ENCODE peak calls at places on chromosomes 16 and 17, in six cellular contexts. I is ascending aorta; X is activated CD8-positive, alpha-beta memory T cell treated with anti-CD3 and anti-CD28 coated beads for 24 hours; D is OCI-LY7; C is renal cortical epithelial cell; M is neural crest cell. S is an unnamed sample.
A peak's percentile ranks its signal among the peaks of the same experiment; 100 is the strongest.

GRCh38 chr17:56978441-56979090 is 635 bp downstream of the SCPEP1 start:
- DNase-seq in M (no peak), C (no peak), D (peak; percentile 48), X (no peak), I (no peak), S (no peak)

GRCh38 chr17:26818736-26819135 is 475.2 kb upstream of the WSB1 start:
- DNase-seq in C (peak; percentile 33), D (no peak), X (no peak), I (no peak), M (no peak), S (no peak)

GRCh38 chr17:49722066-49722465 is 14.3 kb upstream of the SLC35B1 start:
- DNase-seq in M (no peak), I (no peak), X (no peak), D (no peak), C (no peak), S (no peak)

GRCh38 chr16:78665373-78665772 is 565.9 kb downstream of the WWOX start:
- DNase-seq in X (no peak), M (no peak), D (no peak), I (no peak), C (no peak), S (no peak)

GRCh38 chr16:85428899-85429775 is 184.0 kb upstream of the GSE1 start:
- DNase-seq in M (no peak), C (no peak), D (no peak), I (no peak), X (peak; percentile 41), S (no peak)

GRCh38 chr17:42653179-42654124 is 5.6 kb upstream of the TUBG2 start:
- DNase-seq in I (peak; percentile 78), C (no peak), X (no peak), D (no peak), M (no peak), S (no peak)

GRCh38 chr17:68777243-68777855 is 176.2 kb upstream of the FAM20A start:
- DNase-seq in M (peak; percentile 72), I (peak; percentile 79), C (peak; percentile 59), X (no peak), D (peak; percentile 71), S (peak; percentile 39)

GRCh38 chr17:42922335-42922734 is 21.7 kb downstream of the G6PC1 start:
- DNase-seq in I (no peak), X (no peak), C (no peak), M (no peak), D (no peak), S (no peak)

GRCh38 chr17:63530557-63531021 is 7.4 kb downstream of the KCNH6 start:
- DNase-seq in C (no peak), M (no peak), X (no peak), I (no peak), D (no peak), S (no peak)

GRCh38 chr17:64036198-64036922 is 15.9 kb upstream of the ICAM2 start:
- DNase-seq in C (no peak), X (peak; percentile 19), D (no peak), I (peak; percentile 59), M (no peak), S (no peak)

GRCh38 chr17:75535119-75535537 is 9.6 kb downstream of the LLGL2 start:
- DNase-seq in X (peak; percentile 83), C (no peak), M (no peak), I (no peak), D (peak; percentile 48), S (no peak)

GRCh38 chr16:1870365-1871082 is 1.4 kb downstream of the MEIOB start:
- DNase-seq in D (no peak), I (no peak), C (peak; percentile 93), X (no peak), M (no peak), S (no peak)

GRCh38 chr17:68697850-68698313 is 96.7 kb upstream of the FAM20A start:
- DNase-seq in I (no peak), X (no peak), M (no peak), D (no peak), C (peak; percentile 23), S (no peak)

GRCh38 chr16:86631441-86631840 is 53.1 kb downstream of the FOXL1 start:
- DNase-seq in M (no peak), I (no peak), C (no peak), D (no peak), X (no peak), S (no peak)

GRCh38 chr16:88533381-88533831 is 36.8 kb upstream of the ZC3H18 start:
- DNase-seq in I (no peak), M (no peak), C (no peak), X (no peak), D (no peak), S (no peak)

GRCh38 chr16:71585318-71585703 is 8.4 kb upstream of the TAT start:
- DNase-seq in I (no peak), C (no peak), X (no peak), D (no peak), M (no peak), S (no peak)

GRCh38 chr16:3092501-3092991 is 6.5 kb downstream of the ZSCAN10 start:
- DNase-seq in M (no peak), D (no peak), C (no peak), X (no peak), I (no peak), S (no peak)

GRCh38 chr16:85662036-85662812 is 26.5 kb downstream of the GINS2 start:
- DNase-seq in M (peak; percentile 68), I (no peak), D (no peak), X (no peak), C (no peak), S (no peak)

GRCh38 chr17:73547790-73548189 is 96.5 kb downstream of the SDK2 start:
- DNase-seq in X (no peak), D (no peak), C (no peak), I (no peak), M (no peak), S (no peak)

GRCh38 chr16:85460252-85460982 is 152.7 kb upstream of the GSE1 start:
- DNase-seq in D (no peak), C (no peak), I (no peak), X (no peak), M (no peak), S (no peak)

GRCh38 chr16:87178977-87179376 is 138.2 kb downstream of the C16orf95 start:
- DNase-seq in I (peak; percentile 81), D (no peak), C (peak; percentile 21), M (no peak), X (no peak), S (no peak)

GRCh38 chr17:77266891-77267341 is 126.1 kb downstream of the SEC14L1 start:
- DNase-seq in C (no peak), D (peak; percentile 58), X (no peak), M (no peak), I (no peak), S (no peak)

GRCh38 chr17:40556884-40557414 is 8.3 kb downstream of the CCR7 start:
- DNase-seq in D (no peak), M (no peak), X (peak; percentile 63), C (no peak), I (peak; percentile 53), S (peak; percentile 57)

GRCh38 chr17:73131993-73132595 is 32.7 kb upstream of the SSTR2 start:
- DNase-seq in M (no peak), D (peak; percentile 74), X (no peak), C (no peak), I (no peak), S (no peak)

GRCh38 chr16:80623376-80623775 is 82.6 kb downstream of the DYNLRB2 start:
- DNase-seq in C (no peak), M (no peak), I (no peak), D (no peak), X (no peak), S (no peak)

GRCh38 chr17:19305761-19306159 is 56.8 kb downstream of the B9D1 start:
- DNase-seq in D (peak; percentile 24), M (no peak), I (no peak), C (no peak), X (no peak), S (no peak)

GRCh38 chr17:81045590-81046095 is 10.7 kb downstream of the BAIAP2 start:
- DNase-seq in D (no peak), X (no peak), I (no peak), M (no peak), C (no peak), S (no peak)

GRCh38 chr17:79316805-79317204 is 242.2 kb downstream of the ENGASE start:
- DNase-seq in M (no peak), C (no peak), D (no peak), I (no peak), X (no peak), S (no peak)

GRCh38 chr17:70137451-70138230 is 31.7 kb upstream of the KCNJ2 start:
- DNase-seq in D (peak; percentile 5), X (no peak), I (peak; percentile 72), M (no peak), C (peak; percentile 97), S (no peak)

GRCh38 chr16:6884002-6884401 is 448.6 kb upstream of the RBFOX1 start:
- DNase-seq in C (peak; percentile 75), D (peak; percentile 4), X (no peak), M (no peak), I (no peak), S (no peak)

GRCh38 chr16:60491258-60491657 is 1545.0 kb downstream of the CDH8 start:
- DNase-seq in X (no peak), M (no peak), I (no peak), D (no peak), C (no peak), S (no peak)

GRCh38 chr16:8720080-8720966 is 45.9 kb downstream of the ABAT start:
- DNase-seq in I (no peak), D (peak; percentile 1), C (peak; percentile 42), M (peak; percentile 73), X (no peak), S (peak; percentile 95)

GRCh38 chr17:17937450-17937849 is 34.8 kb downstream of the TOM1L2 start:
- DNase-seq in C (peak; percentile 55), M (no peak), I (no peak), D (no peak), X (no peak), S (no peak)